ENCODE peak calls at places on chromosomes 4 and X, in nine cellular contexts. F is fibroblast of the aortic adventitia, P is transverse colon, X is brain microvascular endothelial cell, Y is A673, I is NCI-H1436, W is kidney glomerular epithelial cell, L is fibroblast of the conjunctiva, K is NCI-H1048. E is an unnamed sample.

GRCh38 chrX:48934581-48935331 is 15.9 kb upstream of the PIM2 start:
- DNase-seq in X (no peak), F (no peak), P (no peak), K (no peak), W (no peak), I (no peak), L (no peak), Y (no peak), E (no peak)

GRCh38 chrX:19017271-19017670 is 33.4 kb upstream of the PHKA2 start:
- DNase-seq in K (no peak), W (no peak), P (no peak), X (no peak), F (peak; percentile 15), Y (peak; percentile 63), I (no peak), L (peak; percentile 6), E (no peak)

GRCh38 chr4:68581382-68582338 is 5.5 kb upstream of the UGT2B17 start:
- DNase-seq in I (no peak), F (no peak), L (no peak), W (no peak), P (no peak), X (no peak), K (no peak), Y (no peak), E (no peak)

GRCh38 chrX:24427747-24428019 is 37.4 kb upstream of the PDK3 start:
- DNase-seq in F (no peak), I (no peak), X (no peak), W (no peak), Y (no peak), P (peak; percentile 10), L (no peak), K (no peak), E (no peak)

GRCh38 chr4:114694770-114695169 is 96.2 kb downstream of the UGT8 start:
- DNase-seq in P (no peak), L (peak; percentile 27), W (peak; percentile 32), X (peak; percentile 3), Y (peak; percentile 51), K (no peak), I (peak; percentile 39), F (peak; percentile 49), E (peak; percentile 0)

GRCh38 chr4:25421819-25422511 is 44.9 kb downstream of the ANAPC4 start:
- DNase-seq in I (no peak), F (no peak), L (no peak), W (no peak), K (no peak), X (no peak), P (peak; percentile 18), Y (no peak), E (no peak)

GRCh38 chr4:187424636-187425035 is 570.9 kb upstream of the ZFP42 start:
- DNase-seq in P (no peak), Y (no peak), K (no peak), I (no peak), F (no peak), X (no peak), W (no peak), L (no peak), E (no peak)

GRCh38 chr4:154164931-154165839 is 326.4 kb downstream of the DCHS2 start:
- DNase-seq in Y (no peak), F (peak; percentile 96), L (peak; percentile 47), I (no peak), K (peak; percentile 38), W (peak; percentile 91), P (no peak), X (peak; percentile 69), E (peak; percentile 99)

GRCh38 chrX:153723351-153724251 is 586 bp downstream of the BCAP31 start:
- DNase-seq in F (peak; percentile 32), K (no peak), Y (peak; percentile 56), W (no peak), X (peak; percentile 13), P (peak; percentile 55), I (peak; percentile 63), L (no peak), E (no peak)

GRCh38 chr4:99668472-99668871 is 10.8 kb upstream of the C4orf54 start:
- DNase-seq in W (no peak), F (no peak), K (no peak), L (no peak), P (no peak), Y (no peak), X (no peak), I (no peak), E (no peak)

GRCh38 chrX:154458116-154458953 is at the start of gene PLXNA3:
- DNase-seq in Y (peak; percentile 39), I (peak; percentile 35), X (no peak), W (no peak), P (peak; percentile 53), L (no peak), K (no peak), F (no peak), E (no peak)

GRCh38 chrX:153781428-153782047 is 697 bp downstream of the SRPK3 start:
- DNase-seq in F (no peak), W (no peak), X (no peak), Y (no peak), I (peak; percentile 54), K (no peak), P (no peak), L (no peak), E (no peak)

GRCh38 chr4:101615652-101616051 is 174.9 kb upstream of the BANK1 start:
- DNase-seq in P (no peak), W (no peak), F (no peak), L (no peak), Y (no peak), I (no peak), K (no peak), X (no peak), E (no peak)

GRCh38 chr4:101230806-101231426 is 116.4 kb downstream of the PPP3CA start:
- DNase-seq in P (no peak), I (no peak), W (no peak), K (no peak), F (peak; percentile 45), L (no peak), X (no peak), Y (peak; percentile 30), E (no peak)

GRCh38 chrX:143648705-143649104 is 12.8 kb upstream of the SLITRK4 start:
- DNase-seq in K (no peak), L (no peak), P (no peak), F (no peak), I (peak; percentile 22), Y (peak; percentile 29), W (no peak), X (no peak), E (no peak)

GRCh38 chr4:176443117-176443516 is 123.4 kb downstream of the SPCS3 start:
- DNase-seq in K (no peak), F (peak; percentile 98), Y (no peak), P (no peak), X (peak; percentile 86), I (no peak), L (peak; percentile 75), W (peak; percentile 8), E (peak; percentile 82)

GRCh38 chrX:16143968-16144367 is 20.6 kb downstream of the GRPR start:
- DNase-seq in W (no peak), L (no peak), X (no peak), F (peak; percentile 59), P (no peak), K (no peak), Y (no peak), I (no peak), E (no peak)

GRCh38 chrX:127943570-127943969 is 108.6 kb downstream of the ACTRT1 start:
- DNase-seq in I (no peak), Y (no peak), X (no peak), K (no peak), L (no peak), P (no peak), F (no peak), W (no peak), E (no peak)

E was measured in GM04503.